ENCODE peak calls at places on chromosomes 12 and 14, in ten cellular contexts. X is A673; A is neural progenitor cell; W is effector memory CD4-positive, alpha-beta T cell; C is heart left ventricle; N is WERI-Rb-1; F is endothelial cell of umbilical vein; U is OCI-LY7; I is left ventricle myocardium inferior; Y is lower lobe of right lung. R is an unnamed sample. For H3K9me3, the result is how much of the 10 kb centered on the place peaks cover.

GRCh38 chr12:56385873-56386272 is 23.2 kb upstream of the APOF start:
- DNase-seq in X (no peak), A (no peak), W (no peak), C (no peak), N (no peak), F (no peak), U (no peak), I (no peak), Y (no peak), R (no peak)

GRCh38 chr12:53208877-53209463 is 1.9 kb upstream of the ITGB7 start:
- DNase-seq in X (no peak), A (no peak), W (no peak), C (no peak), N (no peak), F (no peak), U (peak), I (no peak), Y (no peak), R (no peak)

GRCh38 chr12:72134934-72135333 is 137.2 kb upstream of the TRHDE start:
- DNase-seq in X (peak), A (no peak), W (no peak), C (no peak), N (no peak), F (no peak), U (no peak), I (no peak), Y (no peak), R (no peak)

GRCh38 chr12:11622774-11623375 is 26.6 kb upstream of the ETV6 start:
- DNase-seq in X (peak), A (no peak), W (no peak), C (no peak), N (no peak), F (no peak), U (peak), I (no peak), Y (no peak), R (no peak)

GRCh38 chr12:126708492-126708896 is 1558.5 kb upstream of the TMEM132C start:
- DNase-seq in X (peak), A (no peak), W (no peak), C (no peak), N (no peak), F (no peak), U (no peak), I (no peak), Y (no peak), R (no peak)

GRCh38 chr12:1607940-1608782 is 13.8 kb upstream of the FBXL14 start:
- DNase-seq in X (peak), A (no peak), W (no peak), C (no peak), N (no peak), F (peak), U (peak), I (no peak), Y (no peak), R (no peak)

GRCh38 chr14:67680121-67680602 is 5.7 kb upstream of the VTI1B start:
- DNase-seq in X (no peak), A (no peak), W (no peak), C (no peak), N (no peak), F (peak), U (no peak), I (no peak), Y (no peak), R (no peak)

GRCh38 chr12:78392918-78393317 is 471.7 kb upstream of the SYT1 start:
- DNase-seq in X (peak), A (no peak), W (no peak), C (no peak), N (no peak), F (peak), U (peak), I (no peak), Y (no peak), R (no peak)

GRCh38 chr12:108772247-108772646 is 40.9 kb upstream of the CORO1C start:
- DNase-seq in X (no peak), A (no peak), W (no peak), C (no peak), N (peak), F (no peak), U (peak), I (peak), Y (no peak), R (no peak)

GRCh38 chr14:92956961-92957360 is 34.0 kb downstream of the CHGA start:
- DNase-seq in X (no peak), A (no peak), W (no peak), C (no peak), N (no peak), F (no peak), U (no peak), I (no peak), Y (no peak), R (no peak)

GRCh38 chr14:65257405-65257804 is 155.1 kb upstream of the MAX start:
- DNase-seq in X (no peak), A (no peak), W (no peak), C (no peak), N (no peak), F (no peak), U (no peak), I (no peak), Y (no peak), R (no peak)

GRCh38 chr14:34234258-34234657 is 227.8 kb downstream of the SPTSSA start:
- DNase-seq in X (no peak), A (no peak), W (no peak), C (peak), N (no peak), F (no peak), U (no peak), I (peak), Y (no peak), R (no peak)

GRCh38 chr12:23950775-23951391 is 1.4 kb upstream of the SOX5 start:
- DNase-seq in X (no peak), A (peak), W (no peak), C (no peak), N (peak), F (peak), U (no peak), I (no peak), Y (no peak), R (no peak)

GRCh38 chr14:69038449-69039286 is 59.6 kb upstream of the ACTN1 start:
- DNase-seq in X (peak), A (peak), W (no peak), C (no peak), N (peak), F (peak), U (no peak), I (no peak), Y (no peak), R (no peak)

GRCh38 chr12:54050479-54050805 is 3.2 kb upstream of the HOXC4 start:
- DNase-seq in X (no peak), A (peak), W (no peak), C (no peak), N (no peak), F (no peak), U (no peak), I (no peak), Y (no peak), R (no peak)

GRCh38 chr12:101697930-101698781 is 716 bp downstream of the CHPT1 start:
- DNase-seq in X (no peak), A (no peak), W (no peak), C (peak), N (peak), F (peak), U (peak), I (peak), Y (peak), R (no peak)

GRCh38 chr14:76106188-76106587 is 45.5 kb upstream of the GPATCH2L start:
- DNase-seq in X (no peak), A (no peak), W (no peak), C (no peak), N (no peak), F (no peak), U (no peak), I (no peak), Y (no peak), R (no peak)

GRCh38 chr14:64238049-64238448 is 56.1 kb downstream of the ESR2 start:
- DNase-seq in X (no peak), A (no peak), W (no peak), C (no peak), N (no peak), F (no peak), U (peak), I (no peak), Y (no peak), R (no peak)

GRCh38 chr14:91149462-91149861 is 35.6 kb downstream of the DGLUCY start:
- DNase-seq in X (peak), A (no peak), W (no peak), C (peak), N (no peak), F (peak), U (no peak), I (no peak), Y (no peak), R (no peak)

GRCh38 chr14:103207038-103207403 is 83.8 kb downstream of the TNFAIP2 start:
- DNase-seq in X (no peak), A (peak), W (no peak), C (peak), N (no peak), F (no peak), U (no peak), I (peak), Y (peak), R (no peak)

GRCh38 chr12:131806654-131807053 is 21.5 kb upstream of the MMP17 start:
- DNase-seq in X (no peak), A (no peak), W (no peak), C (no peak), N (no peak), F (no peak), U (no peak), I (no peak), Y (peak), R (no peak)

GRCh38 chr12:40837891-40838424 is 145.7 kb downstream of the CNTN1 start:
- DNase-seq in X (no peak), A (no peak), W (no peak), C (no peak), N (no peak), F (no peak), U (no peak), I (no peak), Y (no peak), R (no peak)

GRCh38 chr12:54421175-54421872 is 2.3 kb upstream of the ITGA5 start:
- DNase-seq in X (no peak), A (no peak), W (no peak), C (no peak), N (no peak), F (peak), U (no peak), I (peak), Y (no peak), R (no peak)

GRCh38 chr14:57205953-57206352 is 62.8 kb downstream of the EXOC5 start:
- DNase-seq in X (no peak), A (no peak), W (no peak), C (no peak), N (no peak), F (no peak), U (no peak), I (no peak), Y (no peak), R (no peak)

GRCh38 chr12:109818900-109819500 is 14.2 kb downstream of the TRPV4 start:
- DNase-seq in X (no peak), A (no peak), W (no peak), C (no peak), N (no peak), F (no peak), U (no peak), I (no peak), Y (no peak), R (no peak)

GRCh38 chr12:27185234-27186045 is 58.6 kb upstream of the STK38L start:
- DNase-seq in X (no peak), A (no peak), W (no peak), C (no peak), N (no peak), F (peak), U (no peak), I (no peak), Y (no peak), R (no peak)

GRCh38 chr12:123660328-123660727 is 10.6 kb upstream of the TCTN2 start:
- DNase-seq in X (peak), A (no peak), W (no peak), C (no peak), N (no peak), F (no peak), U (no peak), I (no peak), Y (no peak), R (no peak)

GRCh38 chr12:40152783-40153383 is 47.0 kb upstream of the SLC2A13 start:
- DNase-seq in X (peak), A (peak), W (no peak), C (peak), N (peak), F (peak), U (peak), I (peak), Y (peak), R (peak)

GRCh38 chr14:78713716-78714115 is 543.5 kb downstream of the NRXN3 start:
- DNase-seq in X (no peak), A (no peak), W (no peak), C (no peak), N (no peak), F (no peak), U (no peak), I (no peak), Y (no peak), R (no peak)

GRCh38 chr12:8780389-8780788 is 42.0 kb upstream of the A2ML1 start:
- DNase-seq in X (peak), A (peak), W (no peak), C (no peak), N (no peak), F (peak), U (peak), I (no peak), Y (no peak), R (no peak)

GRCh38 chr14:48792376-48793024 is 793.7 kb downstream of the RPS29 start:
- DNase-seq in X (no peak), A (no peak), W (no peak), C (no peak), N (no peak), F (no peak), U (no peak), I (no peak), Y (no peak), R (no peak)

GRCh38 chr12:69309461-69309860 is 38.7 kb upstream of the LYZ start:
- DNase-seq in X (no peak), A (no peak), W (no peak), C (no peak), N (no peak), F (no peak), U (no peak), I (no peak), Y (no peak), R (no peak)

GRCh38 chr12:124625867-124626675 is 58.7 kb upstream of the NCOR2 start:
- DNase-seq in X (no peak), A (no peak), W (no peak), C (peak), N (no peak), F (peak), U (no peak), I (peak), Y (peak), R (no peak)

GRCh38 chr12:123905319-123905925 is 67.2 kb downstream of the CCDC92 start:
- DNase-seq in X (peak), A (peak), W (peak), C (peak), N (peak), F (peak), U (peak), I (no peak), Y (no peak), R (peak)

GRCh38 chr12:19744760-19745218 is 305.5 kb downstream of the AEBP2 start:
- DNase-seq in X (no peak), A (no peak), W (no peak), C (no peak), N (no peak), F (peak), U (no peak), I (no peak), Y (no peak), R (no peak)

GRCh38 chr12:57610553-57611115 is 601 bp upstream of the ARHGEF25 start:
- DNase-seq in X (peak), A (peak), W (no peak), C (peak), N (peak), F (no peak), U (no peak), I (peak), Y (no peak), R (no peak)

DNA sequence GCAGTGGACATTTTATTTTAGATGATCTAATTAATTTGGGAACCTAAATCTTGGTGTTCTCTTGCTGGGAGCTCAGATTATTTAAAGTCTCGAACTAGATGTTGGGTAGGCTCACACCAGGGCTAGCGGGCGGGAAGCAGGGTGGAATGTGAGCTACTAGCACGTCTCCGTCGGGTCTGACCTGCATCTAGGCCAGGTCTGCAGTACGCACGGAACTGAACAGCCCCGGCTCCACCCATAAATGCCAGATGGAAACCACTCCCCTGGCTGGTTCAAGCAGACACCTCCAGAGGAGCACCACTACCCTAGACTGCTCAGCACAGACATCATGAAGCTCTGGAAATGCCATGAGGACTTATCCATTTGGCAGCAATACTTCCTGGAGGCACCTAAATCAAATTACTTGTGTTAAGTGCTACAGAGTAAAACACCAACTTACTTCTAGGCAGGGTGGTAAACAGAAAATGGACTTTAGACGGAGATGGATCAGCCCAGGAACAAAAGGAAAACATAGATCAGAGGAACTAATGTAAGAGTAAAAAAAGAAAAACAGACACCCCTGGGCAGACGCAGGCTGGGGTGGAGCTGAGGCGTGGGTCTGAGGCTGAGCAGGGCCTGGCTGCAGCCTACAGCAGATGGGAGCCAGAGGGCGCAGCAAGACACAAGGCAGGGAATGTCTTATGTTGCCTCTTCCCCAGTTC is 10.2 kb downstream of the ZNF605 start:
- DNase-seq in X (no peak), A (no peak), W (no peak), C (no peak), N (no peak), F (no peak), U (no peak), I (no peak), Y (no peak), R (no peak)
- H3K9me3 ChIP-seq in X (under half), A (under half), W (under half), C (half or more), N (under half), F (under half), U (under half), I (half or more), Y (half or more), R (under half)

GRCh38 chr14:104249092-104249491 is 110.7 kb downstream of the KIF26A start:
- DNase-seq in X (no peak), A (no peak), W (no peak), C (no peak), N (no peak), F (no peak), U (no peak), I (no peak), Y (peak), R (no peak)
- H3K9me3 ChIP-seq in X (under half), A (under half), W (under half), C (under half), N (under half), F (under half), U (under half), I (under half), Y (under half), R (under half)

DNA sequence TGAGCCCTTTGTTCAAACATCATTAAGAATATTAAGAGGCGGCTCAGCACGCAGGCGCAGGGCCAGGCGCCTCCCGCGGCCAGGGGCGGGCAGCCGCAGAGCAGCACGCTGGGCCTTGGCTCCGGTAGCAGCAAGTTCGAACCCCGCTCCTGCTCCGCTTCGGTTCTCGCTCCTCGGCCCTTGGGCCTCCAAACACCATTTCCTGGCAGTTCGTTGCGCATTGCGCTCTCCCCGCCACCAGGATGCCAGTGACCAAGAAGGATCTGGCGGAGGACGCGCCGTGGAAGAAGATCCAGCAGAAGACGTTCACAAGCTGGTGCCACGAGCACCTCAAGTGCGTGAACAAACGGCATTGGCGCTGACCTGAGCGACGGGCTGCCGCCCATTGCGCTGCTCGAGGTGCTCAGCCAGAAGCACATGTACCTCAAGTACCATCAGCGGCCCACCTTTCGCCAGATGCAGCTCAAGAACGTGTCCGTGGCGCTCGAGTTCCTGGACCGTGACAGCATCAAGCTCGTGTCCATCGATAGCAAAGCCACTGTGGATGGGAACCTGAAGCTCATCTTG is 6.9 kb upstream of the ACVRL1 start:
- DNase-seq in X (no peak), A (no peak), W (no peak), C (no peak), N (no peak), F (no peak), U (no peak), I (no peak), Y (no peak), R (no peak)
- H3K9me3 ChIP-seq in X (under half), A (under half), W (under half), C (under half), N (under half), F (under half), U (under half), I (under half), Y (under half), R (under half)

GRCh38 chr12:94186461-94187237 is 38.3 kb downstream of the PLXNC1 start:
- DNase-seq in X (peak), A (peak), W (no peak), C (peak), N (no peak), F (no peak), U (no peak), I (peak), Y (peak), R (no peak)

GRCh38 chr12:94185801-94186200 is 37.4 kb downstream of the PLXNC1 start:
- DNase-seq in X (no peak), A (no peak), W (no peak), C (no peak), N (no peak), F (no peak), U (no peak), I (no peak), Y (no peak), R (no peak)

GRCh38 chr12:94184995-94185711 is 36.8 kb downstream of the PLXNC1 start:
- DNase-seq in X (no peak), A (no peak), W (no peak), C (no peak), N (no peak), F (no peak), U (no peak), I (no peak), Y (no peak), R (no peak)

GRCh38 chr12:94182971-94183701 is 34.8 kb downstream of the PLXNC1 start:
- DNase-seq in X (no peak), A (no peak), W (no peak), C (no peak), N (no peak), F (no peak), U (no peak), I (no peak), Y (no peak), R (no peak)

GRCh38 chr12:94183702-94184379 is 35.5 kb downstream of the PLXNC1 start:
- DNase-seq in X (no peak), A (peak), W (no peak), C (no peak), N (no peak), F (no peak), U (no peak), I (no peak), Y (no peak), R (no peak)
- H3K9me3 ChIP-seq in X (under half), A (under half), W (under half), C (under half), N (under half), F (under half), U (under half), I (under half), Y (under half), R (under half)

DNA sequence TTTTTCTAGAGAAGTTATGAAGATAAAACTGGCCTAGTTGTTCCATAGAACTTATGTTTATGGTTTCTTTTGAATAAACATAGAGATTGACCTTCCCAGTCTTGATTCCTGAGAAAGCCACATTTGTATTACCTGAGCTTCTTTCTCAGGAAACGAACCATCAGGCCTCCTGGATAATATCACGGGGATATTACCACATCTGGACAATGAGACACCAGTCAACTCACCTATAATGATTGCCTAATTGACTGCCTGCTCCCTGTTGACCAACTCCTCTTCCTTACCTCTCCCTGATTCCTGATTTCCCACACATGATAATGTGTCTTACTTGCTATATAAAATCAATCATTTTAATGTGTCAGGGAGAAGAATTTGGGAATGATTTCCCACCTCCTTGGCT is 822.7 kb downstream of the LRFN5 start:
- DNase-seq in X (no peak), A (no peak), W (no peak), C (no peak), N (no peak), F (no peak), U (no peak), I (no peak), Y (no peak), R (no peak)
- H3K9me3 ChIP-seq in X (under half), A (under half), W (under half), C (under half), N (under half), F (under half), U (under half), I (under half), Y (under half), R (under half)